ENCODE peak calls at places on chromosomes 4 and X, in nine cellular contexts. One of them, this sample, is unnamed. For H3K4me1, the result is how much of the 10 kb centered on the place peaks cover.

GRCh38 chr4:150582881-150583286 is 933 bp downstream of the MAB21L2 start:
- DNase-seq in hepatocyte: peak
- DNase-seq in tibial artery: no peak
- DNase-seq in aorta: peak
- DNase-seq in ascending aorta: no peak
- DNase-seq in BE2C: peak
- DNase-seq in cardiac muscle cell: peak
- DNase-seq in H9: peak
- DNase-seq in naive thymus-derived CD4-positive, alpha-beta T cell: no peak
- DNase-seq in this sample: peak

GRCh38 chr4:119138046-119138445 is 2.4 kb downstream of the MYOZ2 start:
- DNase-seq in hepatocyte: peak
- DNase-seq in tibial artery: no peak
- DNase-seq in aorta: no peak
- DNase-seq in ascending aorta: no peak
- DNase-seq in BE2C: no peak
- DNase-seq in cardiac muscle cell: peak
- DNase-seq in H9: no peak
- DNase-seq in naive thymus-derived CD4-positive, alpha-beta T cell: no peak
- DNase-seq in this sample: peak

GRCh38 chrX:104486691-104487090 is 79.3 kb upstream of the IL1RAPL2 start:
- DNase-seq in hepatocyte: no peak
- DNase-seq in tibial artery: no peak
- DNase-seq in aorta: no peak
- DNase-seq in ascending aorta: no peak
- DNase-seq in BE2C: no peak
- DNase-seq in cardiac muscle cell: no peak
- DNase-seq in H9: no peak
- DNase-seq in naive thymus-derived CD4-positive, alpha-beta T cell: no peak
- DNase-seq in this sample: no peak

GRCh38 chrX:50183891-50184290 is 16.9 kb downstream of the AKAP4 start:
- DNase-seq in hepatocyte: no peak
- DNase-seq in tibial artery: no peak
- DNase-seq in aorta: no peak
- DNase-seq in ascending aorta: no peak
- DNase-seq in BE2C: no peak
- DNase-seq in cardiac muscle cell: no peak
- DNase-seq in H9: no peak
- DNase-seq in naive thymus-derived CD4-positive, alpha-beta T cell: no peak
- DNase-seq in this sample: no peak

GRCh38 chr4:120056249-120056648 is 10.4 kb downstream of the MAD2L1 start:
- DNase-seq in hepatocyte: peak
- DNase-seq in tibial artery: no peak
- DNase-seq in aorta: no peak
- DNase-seq in ascending aorta: no peak
- DNase-seq in BE2C: no peak
- DNase-seq in cardiac muscle cell: peak
- DNase-seq in H9: no peak
- DNase-seq in naive thymus-derived CD4-positive, alpha-beta T cell: no peak
- DNase-seq in this sample: peak

GRCh38 chr4:3465698-3466671 is 2.9 kb downstream of the DOK7 start:
- DNase-seq in hepatocyte: no peak
- DNase-seq in tibial artery: no peak
- DNase-seq in aorta: no peak
- DNase-seq in ascending aorta: no peak
- DNase-seq in BE2C: no peak
- DNase-seq in cardiac muscle cell: no peak
- DNase-seq in H9: peak
- DNase-seq in naive thymus-derived CD4-positive, alpha-beta T cell: no peak
- DNase-seq in this sample: no peak

GRCh38 chr4:149158852-149159251 is 656.8 kb downstream of the IQCM start:
- DNase-seq in hepatocyte: no peak
- DNase-seq in tibial artery: no peak
- DNase-seq in aorta: no peak
- DNase-seq in ascending aorta: no peak
- DNase-seq in BE2C: no peak
- DNase-seq in cardiac muscle cell: no peak
- DNase-seq in H9: no peak
- DNase-seq in naive thymus-derived CD4-positive, alpha-beta T cell: no peak
- DNase-seq in this sample: no peak

GRCh38 chr4:36613999-36614398 is 332.6 kb downstream of the DTHD1 start:
- DNase-seq in hepatocyte: no peak
- DNase-seq in tibial artery: no peak
- DNase-seq in aorta: no peak
- DNase-seq in ascending aorta: no peak
- DNase-seq in BE2C: no peak
- DNase-seq in cardiac muscle cell: no peak
- DNase-seq in H9: no peak
- DNase-seq in naive thymus-derived CD4-positive, alpha-beta T cell: no peak
- DNase-seq in this sample: no peak

GRCh38 chr4:101933855-101934254 is 143.3 kb downstream of the BANK1 start:
- DNase-seq in hepatocyte: no peak
- DNase-seq in tibial artery: no peak
- DNase-seq in aorta: no peak
- DNase-seq in ascending aorta: no peak
- DNase-seq in BE2C: peak
- DNase-seq in cardiac muscle cell: no peak
- DNase-seq in H9: no peak
- DNase-seq in naive thymus-derived CD4-positive, alpha-beta T cell: no peak
- DNase-seq in this sample: no peak

GRCh38 chrX:45751156-45751555 is 550.5 kb upstream of the DIPK2B start:
- DNase-seq in hepatocyte: no peak
- DNase-seq in tibial artery: no peak
- DNase-seq in aorta: no peak
- DNase-seq in ascending aorta: no peak
- DNase-seq in BE2C: no peak
- DNase-seq in cardiac muscle cell: no peak
- DNase-seq in H9: no peak
- DNase-seq in naive thymus-derived CD4-positive, alpha-beta T cell: no peak
- DNase-seq in this sample: no peak

GRCh38 chr4:17557880-17558279 is 19.1 kb upstream of the LAP3 start:
- DNase-seq in hepatocyte: no peak
- DNase-seq in tibial artery: no peak
- DNase-seq in aorta: no peak
- DNase-seq in ascending aorta: no peak
- DNase-seq in BE2C: no peak
- DNase-seq in cardiac muscle cell: no peak
- DNase-seq in H9: no peak
- DNase-seq in naive thymus-derived CD4-positive, alpha-beta T cell: no peak
- DNase-seq in this sample: no peak

GRCh38 chr4:26055855-26056254 is 141.8 kb downstream of the SMIM20 start:
- DNase-seq in hepatocyte: no peak
- DNase-seq in tibial artery: no peak
- DNase-seq in aorta: no peak
- DNase-seq in ascending aorta: no peak
- DNase-seq in BE2C: no peak
- DNase-seq in cardiac muscle cell: no peak
- DNase-seq in H9: no peak
- DNase-seq in naive thymus-derived CD4-positive, alpha-beta T cell: no peak
- DNase-seq in this sample: no peak

GRCh38 chrX:4932790-4933189 is 1219.3 kb upstream of the PRKX start:
- DNase-seq in hepatocyte: no peak
- DNase-seq in tibial artery: no peak
- DNase-seq in aorta: no peak
- DNase-seq in ascending aorta: no peak
- DNase-seq in BE2C: no peak
- DNase-seq in cardiac muscle cell: no peak
- DNase-seq in H9: no peak
- DNase-seq in naive thymus-derived CD4-positive, alpha-beta T cell: no peak
- DNase-seq in this sample: peak

GRCh38 chr4:26719954-26720552 is 136.2 kb downstream of the TBC1D19 start:
- DNase-seq in hepatocyte: no peak
- DNase-seq in tibial artery: no peak
- DNase-seq in aorta: no peak
- DNase-seq in ascending aorta: no peak
- DNase-seq in BE2C: no peak
- DNase-seq in cardiac muscle cell: peak
- DNase-seq in H9: no peak
- DNase-seq in naive thymus-derived CD4-positive, alpha-beta T cell: no peak
- DNase-seq in this sample: no peak

GRCh38 chrX:41412261-41413167 is 34.6 kb upstream of the NYX start:
- DNase-seq in hepatocyte: peak
- DNase-seq in tibial artery: no peak
- DNase-seq in aorta: no peak
- DNase-seq in ascending aorta: no peak
- DNase-seq in BE2C: no peak
- DNase-seq in cardiac muscle cell: no peak
- DNase-seq in H9: no peak
- DNase-seq in naive thymus-derived CD4-positive, alpha-beta T cell: no peak
- DNase-seq in this sample: no peak
- H3K4me1 ChIP-seq in hepatocyte: under half
- H3K4me1 ChIP-seq in tibial artery: under half
- H3K4me1 ChIP-seq in aorta: under half
- H3K4me1 ChIP-seq in ascending aorta: under half
- H3K4me1 ChIP-seq in BE2C: under half
- H3K4me1 ChIP-seq in cardiac muscle cell: under half
- H3K4me1 ChIP-seq in H9: under half
- H3K4me1 ChIP-seq in naive thymus-derived CD4-positive, alpha-beta T cell: under half
- H3K4me1 ChIP-seq in this sample: under half

DNA sequence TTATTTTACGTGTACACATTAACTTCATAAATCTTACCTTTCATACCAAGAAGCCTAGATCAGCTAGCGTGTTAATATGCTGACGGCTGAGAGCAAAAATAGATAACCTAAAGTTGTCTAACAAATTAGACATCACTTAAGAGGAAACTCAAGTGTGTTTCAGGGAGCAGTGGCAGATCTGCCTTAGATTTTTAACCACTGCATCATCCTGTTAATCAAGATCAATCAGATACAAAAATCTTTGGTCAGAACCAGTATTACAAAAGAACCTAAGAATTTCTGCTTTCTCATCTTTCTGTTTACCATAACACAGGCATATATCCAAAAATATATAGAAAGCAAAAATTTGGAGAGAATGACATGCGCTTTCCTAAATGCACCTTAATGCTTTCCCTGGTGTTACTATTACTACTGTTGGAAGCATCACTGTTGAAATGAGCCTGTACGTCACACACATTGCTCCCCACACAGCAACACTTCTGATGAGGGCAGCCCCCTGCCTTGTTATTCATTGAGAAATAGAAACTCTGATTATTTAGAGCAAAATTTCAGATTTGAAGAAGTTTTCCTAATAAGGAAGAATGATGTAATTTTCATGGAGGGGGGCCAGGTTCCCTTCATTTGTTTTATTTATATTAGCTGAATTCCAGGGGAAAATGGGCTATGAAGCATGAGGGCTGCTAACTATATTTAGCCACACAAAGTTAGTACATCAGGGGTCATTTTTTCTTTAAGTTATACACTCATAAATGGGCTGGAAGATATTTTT is 152.3 kb downstream of the CBR4 start:
- DNase-seq in hepatocyte: no peak
- DNase-seq in tibial artery: no peak
- DNase-seq in aorta: no peak
- DNase-seq in ascending aorta: no peak
- DNase-seq in BE2C: no peak
- DNase-seq in cardiac muscle cell: peak
- DNase-seq in H9: no peak
- DNase-seq in naive thymus-derived CD4-positive, alpha-beta T cell: no peak
- DNase-seq in this sample: peak
- H3K4me1 ChIP-seq in hepatocyte: under half
- H3K4me1 ChIP-seq in tibial artery: half or more
- H3K4me1 ChIP-seq in aorta: under half
- H3K4me1 ChIP-seq in ascending aorta: under half
- H3K4me1 ChIP-seq in BE2C: under half
- H3K4me1 ChIP-seq in cardiac muscle cell: under half
- H3K4me1 ChIP-seq in H9: under half
- H3K4me1 ChIP-seq in naive thymus-derived CD4-positive, alpha-beta T cell: under half
- H3K4me1 ChIP-seq in this sample: half or more

GRCh38 chr4:23884261-23884660 is 5.6 kb downstream of the PPARGC1A start:
- DNase-seq in hepatocyte: no peak
- DNase-seq in tibial artery: no peak
- DNase-seq in aorta: no peak
- DNase-seq in ascending aorta: no peak
- DNase-seq in BE2C: no peak
- DNase-seq in cardiac muscle cell: peak
- DNase-seq in H9: no peak
- DNase-seq in naive thymus-derived CD4-positive, alpha-beta T cell: no peak
- DNase-seq in this sample: no peak

GRCh38 chr4:23887989-23888388 is 1.9 kb downstream of the PPARGC1A start:
- DNase-seq in hepatocyte: no peak
- DNase-seq in tibial artery: no peak
- DNase-seq in aorta: no peak
- DNase-seq in ascending aorta: no peak
- DNase-seq in BE2C: peak
- DNase-seq in cardiac muscle cell: no peak
- DNase-seq in H9: no peak
- DNase-seq in naive thymus-derived CD4-positive, alpha-beta T cell: no peak
- DNase-seq in this sample: no peak

GRCh38 chr4:23884731-23885130 is 5.1 kb downstream of the PPARGC1A start:
- DNase-seq in hepatocyte: no peak
- DNase-seq in tibial artery: no peak
- DNase-seq in aorta: no peak
- DNase-seq in ascending aorta: no peak
- DNase-seq in BE2C: no peak
- DNase-seq in cardiac muscle cell: peak
- DNase-seq in H9: no peak
- DNase-seq in naive thymus-derived CD4-positive, alpha-beta T cell: no peak
- DNase-seq in this sample: no peak

GRCh38 chr4:23887173-23887572 is 2.7 kb downstream of the PPARGC1A start:
- DNase-seq in hepatocyte: no peak
- DNase-seq in tibial artery: no peak
- DNase-seq in aorta: no peak
- DNase-seq in ascending aorta: no peak
- DNase-seq in BE2C: no peak
- DNase-seq in cardiac muscle cell: no peak
- DNase-seq in H9: no peak
- DNase-seq in naive thymus-derived CD4-positive, alpha-beta T cell: no peak
- DNase-seq in this sample: no peak

DNA sequence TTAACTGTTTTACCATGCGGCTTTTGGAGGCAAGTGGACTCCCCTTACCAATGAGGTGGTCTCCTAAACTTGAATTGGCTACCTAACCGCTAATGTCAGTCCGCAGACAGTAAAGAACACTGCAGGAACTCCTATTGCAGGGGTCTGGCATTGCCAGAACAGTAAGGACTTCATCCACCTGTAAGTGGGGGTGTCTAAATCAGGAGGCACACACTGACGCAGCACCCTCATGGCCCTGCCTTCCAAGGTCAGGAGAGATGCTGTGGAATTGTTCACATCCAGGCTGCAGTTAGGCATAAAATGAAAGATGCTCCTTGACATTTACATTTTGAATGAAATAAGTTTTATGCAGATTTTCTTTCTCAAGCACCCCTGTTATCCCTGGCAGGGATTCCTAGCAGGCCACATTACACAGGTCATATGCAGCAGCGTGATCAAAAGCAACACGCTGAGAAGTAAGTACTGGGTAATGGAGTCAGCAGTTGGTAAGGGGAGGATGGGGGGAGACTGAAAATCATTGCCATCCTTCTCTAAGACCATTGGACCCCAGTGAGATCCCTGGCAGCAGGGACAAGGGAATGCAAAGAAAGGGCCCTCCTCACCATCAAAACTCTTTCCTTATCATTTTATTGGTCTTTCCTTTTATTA is 3.8 kb downstream of the PPARGC1A start:
- DNase-seq in hepatocyte: no peak
- DNase-seq in tibial artery: no peak
- DNase-seq in aorta: no peak
- DNase-seq in ascending aorta: no peak
- DNase-seq in BE2C: no peak
- DNase-seq in cardiac muscle cell: no peak
- DNase-seq in H9: no peak
- DNase-seq in naive thymus-derived CD4-positive, alpha-beta T cell: no peak
- DNase-seq in this sample: no peak
- H3K4me1 ChIP-seq in hepatocyte: under half
- H3K4me1 ChIP-seq in tibial artery: under half
- H3K4me1 ChIP-seq in aorta: under half
- H3K4me1 ChIP-seq in ascending aorta: under half
- H3K4me1 ChIP-seq in BE2C: under half
- H3K4me1 ChIP-seq in cardiac muscle cell: under half
- H3K4me1 ChIP-seq in H9: under half
- H3K4me1 ChIP-seq in naive thymus-derived CD4-positive, alpha-beta T cell: under half
- H3K4me1 ChIP-seq in this sample: under half

GRCh38 chr4:7909966-7910720 is 29.5 kb downstream of the AFAP1 start:
- DNase-seq in hepatocyte: no peak
- DNase-seq in tibial artery: no peak
- DNase-seq in aorta: no peak
- DNase-seq in ascending aorta: no peak
- DNase-seq in BE2C: no peak
- DNase-seq in cardiac muscle cell: peak
- DNase-seq in H9: no peak
- DNase-seq in naive thymus-derived CD4-positive, alpha-beta T cell: no peak
- DNase-seq in this sample: no peak
- H3K4me1 ChIP-seq in hepatocyte: under half
- H3K4me1 ChIP-seq in tibial artery: half or more
- H3K4me1 ChIP-seq in aorta: under half
- H3K4me1 ChIP-seq in ascending aorta: under half
- H3K4me1 ChIP-seq in BE2C: half or more
- H3K4me1 ChIP-seq in cardiac muscle cell: under half
- H3K4me1 ChIP-seq in H9: under half
- H3K4me1 ChIP-seq in naive thymus-derived CD4-positive, alpha-beta T cell: under half
- H3K4me1 ChIP-seq in this sample: under half

This sample was measured in SJSA1.